ENCODE peak calls at places on chromosomes 2 and 18, in seven cellular contexts. M, O, H, U, X, F and E are unnamed samples.

GRCh38 chr2:205754924-205755321 is 72.6 kb downstream of the NRP2 start:
- DNase-seq in O (no peak), X (no peak), U (no peak), F (no peak), M (no peak), H (no peak), E (no peak)

GRCh38 chr18:7172611-7173010 is 55.0 kb upstream of the LAMA1 start:
- DNase-seq in O (no peak), U (no peak), H (no peak), X (no peak), M (no peak), F (no peak), E (no peak)

GRCh38 chr2:239806276-239806675 is 218.9 kb downstream of the NDUFA10 start:
- DNase-seq in O (no peak), H (no peak), M (no peak), U (no peak), F (no peak), X (no peak), E (no peak)

GRCh38 chr2:164896634-164897033 is 55.0 kb upstream of the COBLL1 start:
- DNase-seq in H (no peak), F (no peak), O (no peak), U (no peak), M (no peak), X (no peak), E (peak; percentile 40)

GRCh38 chr18:62346327-62347090 is 21.4 kb downstream of the TNFRSF11A start:
- DNase-seq in O (no peak), M (no peak), X (no peak), H (no peak), F (no peak), U (no peak), E (no peak)

GRCh38 chr2:59021786-59022185 is 780.7 kb upstream of the FANCL start:
- DNase-seq in H (no peak), F (no peak), X (no peak), M (no peak), O (no peak), U (no peak), E (no peak)

GRCh38 chr2:109185338-109185737 is 56.3 kb downstream of the SH3RF3 start:
- DNase-seq in H (no peak), F (no peak), X (peak; percentile 77), U (no peak), O (no peak), M (no peak), E (no peak)

GRCh38 chr2:74537140-74537539 is 7.4 kb downstream of the HTRA2 start:
- DNase-seq in X (no peak), F (no peak), O (no peak), H (no peak), U (no peak), M (no peak), E (no peak)

GRCh38 chr2:77642339-77642738 is 120.2 kb upstream of the LRRTM4 start:
- DNase-seq in F (no peak), X (no peak), O (no peak), U (no peak), H (no peak), M (no peak), E (no peak)

GRCh38 chr2:99819766-99820165 is 322.6 kb downstream of the AFF3 start:
- DNase-seq in U (no peak), X (no peak), O (no peak), M (no peak), H (no peak), F (no peak), E (no peak)

GRCh38 chr2:53949457-53949856 is 21.3 kb downstream of the PSME4 start:
- DNase-seq in M (no peak), O (no peak), F (no peak), X (no peak), H (no peak), U (no peak), E (no peak)

GRCh38 chr2:213187833-213188532 is 36.6 kb upstream of the IKZF2 start:
- DNase-seq in M (no peak), U (peak; percentile 95), H (no peak), F (no peak), O (no peak), X (peak; percentile 71), E (peak; percentile 19)

GRCh38 chr2:38720613-38721241 is 30.4 kb downstream of the SRSF7 start:
- DNase-seq in U (no peak), O (peak; percentile 9), H (no peak), M (no peak), X (peak; percentile 74), F (no peak), E (peak; percentile 76)

GRCh38 chr2:47109680-47110079 is 45.4 kb downstream of the STPG4 start:
- DNase-seq in F (no peak), H (no peak), O (no peak), M (no peak), U (no peak), X (no peak), E (no peak)

GRCh38 chr2:235042576-235043515 is 91.0 kb downstream of the SH3BP4 start:
- DNase-seq in H (no peak), M (no peak), F (no peak), O (no peak), U (no peak), X (no peak), E (no peak)

GRCh38 chr2:23550553-23550952 is 165.6 kb downstream of the KLHL29 start:
- DNase-seq in M (no peak), F (no peak), X (no peak), H (peak; percentile 74), O (peak; percentile 48), U (no peak), E (no peak)

GRCh38 chr2:36695746-36696415 is 626 bp upstream of the VIT start:
- DNase-seq in M (no peak), X (peak; percentile 52), H (no peak), O (no peak), U (no peak), F (no peak), E (no peak)

GRCh38 chr18:5015213-5015612 is 181.8 kb downstream of the AKAIN1 start:
- DNase-seq in O (no peak), F (no peak), X (no peak), M (no peak), H (no peak), U (no peak), E (no peak)

GRCh38 chr2:64218137-64218536 is 73.9 kb upstream of the PELI1 start:
- DNase-seq in X (no peak), U (no peak), O (no peak), H (no peak), M (no peak), F (no peak), E (no peak)

GRCh38 chr2:224412064-224412921 is 10.4 kb upstream of the FAM124B start:
- DNase-seq in M (no peak), H (no peak), O (peak; percentile 20), X (peak; percentile 48), F (no peak), U (no peak), E (peak; percentile 17)

GRCh38 chr2:212595036-212595654 is 56.5 kb upstream of the ERBB4 start:
- DNase-seq in H (peak; percentile 1), F (no peak), O (no peak), X (no peak), M (no peak), U (no peak), E (no peak)

GRCh38 chr2:150295544-150295943 is 191.9 kb downstream of the RND3 start:
- DNase-seq in F (no peak), X (no peak), O (no peak), U (no peak), M (no peak), H (no peak), E (no peak)

GRCh38 chr2:160932960-160933359 is 227.3 kb upstream of the TANK start:
- DNase-seq in F (no peak), O (no peak), H (no peak), X (peak; percentile 37), U (no peak), M (no peak), E (peak; percentile 28)

GRCh38 chr2:55482186-55482945 is 37.2 kb upstream of the CFAP36 start:
- DNase-seq in U (no peak), M (no peak), X (peak; percentile 20), F (no peak), H (no peak), O (no peak), E (peak; percentile 17)

GRCh38 chr2:215635788-215636139 is 199.9 kb upstream of the FN1 start:
- DNase-seq in U (no peak), X (no peak), O (no peak), H (no peak), M (no peak), F (no peak), E (no peak)

GRCh38 chr2:201470821-201471731 is 19.5 kb downstream of the STRADB start:
- DNase-seq in O (no peak), U (no peak), H (no peak), F (no peak), X (no peak), M (no peak), E (no peak)

GRCh38 chr2:161905389-161906046 is 168.5 kb downstream of the DPP4 start:
- DNase-seq in O (no peak), H (no peak), M (no peak), U (no peak), F (no peak), X (no peak), E (peak; percentile 27)